ENCODE peak calls at places on chromosomes 13 and 19, in five cellular contexts. T is right atrium auricular region, H is Panc1, X is H1, W is spleen. S is an unnamed sample.

GRCh38 chr13:38662362-38662761 is 24.5 kb upstream of the FREM2 start:
- DNase-seq in T (no peak), H (no peak), X (no peak), W (no peak), S (no peak)

GRCh38 chr19:12821761-12822160 is 12.6 kb downstream of the RTBDN start:
- DNase-seq in T (no peak), X (no peak), H (no peak), W (no peak), S (no peak)

GRCh38 chr13:26896986-26897668 is 136.5 kb upstream of the GPR12 start:
- DNase-seq in T (peak), H (no peak), X (no peak), W (no peak), S (no peak)

GRCh38 chr13:113153810-113154748 is 4.4 kb upstream of the PROZ start:
- DNase-seq in X (peak), H (no peak), T (peak), W (peak), S (peak)

GRCh38 chr19:28843771-28844492 is 369.0 kb downstream of the UQCRFS1 start:
- DNase-seq in W (no peak), H (no peak), T (no peak), X (no peak), S (no peak)

GRCh38 chr19:7540761-7541480 is 5.4 kb downstream of the PNPLA6 start:
- DNase-seq in X (peak), W (no peak), H (no peak), T (no peak), S (peak)

GRCh38 chr13:40984670-40985366 is 34.3 kb downstream of the ELF1 start:
- DNase-seq in H (no peak), T (no peak), W (no peak), X (no peak), S (no peak)

GRCh38 chr13:76745246-76746200 is 140.7 kb downstream of the KCTD12 start:
- DNase-seq in X (no peak), T (no peak), W (no peak), H (no peak), S (no peak)

GRCh38 chr19:16260794-16261161 is 63.1 kb downstream of the AP1M1 start:
- DNase-seq in W (no peak), H (no peak), X (no peak), T (no peak), S (no peak)

GRCh38 chr19:18257503-18258470 is 16.5 kb downstream of the IQCN start:
- DNase-seq in W (no peak), X (no peak), H (no peak), T (no peak), S (no peak)

GRCh38 chr19:19540707-19541515 is 2.8 kb downstream of the CILP2 start:
- DNase-seq in H (no peak), W (peak), T (no peak), X (peak), S (peak)

GRCh38 chr13:36124236-36124822 is 6.9 kb downstream of the DCLK1 start:
- DNase-seq in W (no peak), T (no peak), H (no peak), X (no peak), S (no peak)

GRCh38 chr19:35153701-35154534 is 617 bp upstream of the FXYD5 start:
- DNase-seq in T (no peak), W (peak), X (peak), H (no peak), S (peak)

GRCh38 chr19:55276720-55277430 is 3.0 kb downstream of the HSPBP1 start:
- DNase-seq in H (no peak), X (no peak), T (no peak), W (no peak), S (no peak)

GRCh38 chr19:927044-927706 is 1.3 kb downstream of the ARID3A start:
- DNase-seq in H (no peak), X (no peak), W (peak), T (peak), S (peak)

GRCh38 chr19:5803752-5804515 is 933 bp upstream of the NRTN start:
- DNase-seq in W (peak), T (peak), H (peak), X (peak), S (peak)

GRCh38 chr19:15464394-15465385 is at the start of gene RASAL3:
- DNase-seq in H (no peak), T (no peak), X (no peak), W (peak), S (no peak)

GRCh38 chr19:11089254-11090013 is at the start of gene LDLR:
- DNase-seq in W (peak), T (peak), X (peak), H (peak), S (peak)

GRCh38 chr13:52850396-52851152 is 2.1 kb upstream of the PCDH8 start:
- DNase-seq in W (peak), H (no peak), T (peak), X (peak), S (peak)

GRCh38 chr13:39209731-39210633 is 171.7 kb downstream of the NHLRC3 start:
- DNase-seq in H (no peak), T (no peak), X (no peak), W (no peak), S (no peak)

GRCh38 chr19:409515-410242 is 732 bp upstream of the C2CD4C start:
- DNase-seq in X (peak), W (peak), H (no peak), T (no peak), S (peak)

GRCh38 chr13:111981446-111982165 is 85.3 kb upstream of the SOX1 start:
- DNase-seq in X (no peak), W (no peak), T (no peak), H (no peak), S (no peak)

GRCh38 chr19:51441410-51442390 is 16.6 kb downstream of the SIGLEC8 start:
- DNase-seq in H (no peak), W (peak), T (no peak), X (no peak), S (peak)
- TF ChIP-seq CTCF in H (no peak), W (no peak), T (no peak), X (no peak), S (no peak)

DNA sequence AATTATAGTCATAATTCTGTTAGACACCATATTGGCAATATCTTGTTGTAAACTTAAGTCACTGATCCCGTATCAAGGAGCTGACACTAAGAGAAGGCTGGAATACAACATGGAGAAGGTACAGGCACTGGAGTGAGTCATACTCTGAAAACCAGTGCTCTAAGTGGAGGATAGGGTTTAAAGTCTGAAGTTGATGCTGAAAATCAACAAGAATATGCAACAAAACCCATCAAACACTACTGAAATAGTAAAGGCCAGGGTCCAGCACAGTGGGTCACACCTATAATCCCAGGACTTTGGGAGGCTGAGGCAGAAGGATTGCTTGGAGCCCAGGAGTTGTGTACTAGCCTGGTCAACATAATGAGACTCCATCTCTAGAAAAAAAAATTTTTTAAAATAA is 73.2 kb upstream of the KLF5 start:
- DNase-seq in T (no peak), W (no peak), X (no peak), H (no peak), S (no peak)
- H3K27ac ChIP-seq in T (no peak), W (no peak), X (no peak), H (no peak), S (peak)

DNA sequence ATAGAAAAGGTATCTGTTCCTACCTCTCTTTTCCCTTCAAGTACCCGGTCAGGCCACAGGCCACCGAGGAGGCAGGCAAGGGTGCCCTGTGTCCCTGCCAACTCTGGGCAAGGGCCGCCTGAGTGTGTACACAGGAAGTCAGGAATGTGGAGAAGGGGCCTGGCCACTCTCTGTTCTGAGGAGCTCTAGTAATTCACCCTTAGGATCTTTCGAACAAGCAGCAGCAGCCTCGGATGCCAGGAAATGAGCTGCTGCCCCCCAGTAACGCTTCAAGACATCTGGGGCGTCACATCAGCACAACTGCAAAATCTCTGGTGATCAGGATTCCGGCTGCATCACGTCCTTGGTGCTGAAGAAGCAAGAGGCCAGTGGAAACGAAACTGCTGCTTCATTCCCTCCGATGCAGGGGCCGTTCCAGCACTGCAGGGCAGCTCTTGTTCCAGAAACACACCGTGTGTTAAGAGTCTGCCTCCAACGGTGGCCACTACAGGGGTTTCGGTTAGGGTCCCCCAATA is 2.0 kb downstream of the RAB20 start:
- DNase-seq in T (no peak), W (peak), X (no peak), H (no peak), S (peak)
- H3K4me3 ChIP-seq in T (peak), W (peak), X (peak), H (peak), S (peak)

GRCh38 chr19:51664997-51665396 is 18.4 kb upstream of the SIGLEC14 start:
- DNase-seq in W (no peak), H (no peak), T (no peak), X (no peak), S (no peak)
- TF ChIP-seq CTCF in W (no peak), H (peak), T (no peak), X (no peak), S (no peak)

DNA sequence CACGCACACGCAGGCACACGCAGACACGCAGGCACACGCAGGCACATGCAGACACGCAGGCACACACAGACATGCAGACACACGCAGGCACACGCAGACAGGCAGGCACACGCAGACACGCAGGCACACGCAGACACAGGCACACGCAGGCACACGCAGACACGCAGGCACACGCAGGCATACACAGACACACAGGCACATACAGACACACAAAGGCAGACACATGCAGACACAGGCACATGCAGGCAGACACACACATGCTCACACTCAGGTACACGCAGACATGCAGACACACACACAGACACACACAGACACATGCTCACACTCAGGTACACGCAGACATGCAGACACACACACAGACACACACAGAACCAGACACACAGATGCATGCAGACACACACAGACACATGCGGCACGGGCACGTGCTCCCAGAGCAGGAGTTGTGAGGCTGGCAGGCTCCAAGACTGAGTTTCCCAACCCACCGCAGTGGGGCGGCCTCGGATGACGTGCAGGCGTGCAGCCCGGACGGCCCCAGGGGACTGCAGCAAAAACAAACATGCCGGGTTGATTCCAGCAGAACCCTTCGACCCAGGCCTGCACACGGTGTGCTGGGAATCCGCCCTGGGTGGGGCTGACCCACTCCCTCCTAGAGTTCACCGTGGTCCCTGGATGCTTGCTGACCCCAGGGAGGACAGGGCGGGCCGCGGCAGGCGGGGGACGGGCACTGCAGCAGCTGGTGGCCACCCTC is 100.0 kb downstream of the GADD45B start:
- DNase-seq in H (no peak), W (peak), T (peak), X (no peak), S (peak)
- H3K27ac ChIP-seq in H (no peak), W (no peak), T (peak), X (no peak), S (peak)